ENCODE peak calls at places on chromosomes 3 and 15, in four cellular contexts. Z is GM23248; R is neural progenitor cell; J is CD8-positive, alpha-beta memory T cell. B is an unnamed sample. For H3K36me3, the result is how much of the 10 kb centered on the place peaks cover.

GRCh38 chr3:377158-377561 is 180.6 kb downstream of the CHL1 start:
- DNase-seq in Z (peak), R (peak), J (no peak), B (no peak)

GRCh38 chr3:15368561-15369135 is 36.3 kb upstream of the SH3BP5 start:
- DNase-seq in Z (no peak), R (no peak), J (no peak), B (no peak)

GRCh38 chr3:24129549-24129948 is 184.5 kb downstream of the NR1D2 start:
- DNase-seq in Z (no peak), R (peak), J (no peak), B (peak)

GRCh38 chr3:56975562-56975961 is 84.9 kb upstream of the SPATA12 start:
- DNase-seq in Z (peak), R (no peak), J (no peak), B (no peak)

GRCh38 chr3:37052860-37053259 is 59.5 kb downstream of the MLH1 start:
- DNase-seq in Z (no peak), R (no peak), J (no peak), B (no peak)

GRCh38 chr15:58064119-58065010 is 1.1 kb downstream of the ALDH1A2 start:
- DNase-seq in Z (peak), R (peak), J (no peak), B (no peak)

GRCh38 chr3:23999012-23999641 is 54.0 kb downstream of the NR1D2 start:
- DNase-seq in Z (peak), R (peak), J (peak), B (peak)

GRCh38 chr3:44277925-44278324 is 36.2 kb downstream of the TOPAZ1 start:
- DNase-seq in Z (no peak), R (no peak), J (no peak), B (no peak)

GRCh38 chr3:75078290-75078689 is 463.8 kb upstream of the CNTN3 start:
- DNase-seq in Z (no peak), R (no peak), J (no peak), B (no peak)

GRCh38 chr3:11221818-11222217 is 50.4 kb upstream of the ATG7 start:
- DNase-seq in Z (no peak), R (no peak), J (no peak), B (no peak)

GRCh38 chr3:128849776-128850542 is 29.5 kb upstream of the ACAD9 start:
- DNase-seq in Z (peak), R (peak), J (no peak), B (no peak)

GRCh38 chr15:80999623-81000036 is 1.1 kb upstream of the TLNRD1 start:
- DNase-seq in Z (no peak), R (no peak), J (peak), B (no peak)

GRCh38 chr15:41656188-41656587 is 4.0 kb upstream of the MGA start:
- DNase-seq in Z (no peak), R (no peak), J (no peak), B (peak)

GRCh38 chr3:53885239-53885638 is 3.3 kb upstream of the ACTR8 start:
- DNase-seq in Z (no peak), R (no peak), J (no peak), B (no peak)
- H3K36me3 ChIP-seq in Z (under half), R (under half), J (under half), B (under half)

GRCh38 chr3:126268866-126269265 is 88.3 kb downstream of the KLF15 start:
- DNase-seq in Z (no peak), R (no peak), J (no peak), B (no peak)

GRCh38 chr3:126266291-126266840 is 86.0 kb upstream of the ALDH1L1 start:
- DNase-seq in Z (peak), R (peak), J (no peak), B (no peak)

GRCh38 chr3:126267976-126268615 is 87.7 kb upstream of the ALDH1L1 start:
- DNase-seq in Z (no peak), R (no peak), J (no peak), B (no peak)

GRCh38 chr3:126266850-126267168 is 86.4 kb upstream of the ALDH1L1 start:
- DNase-seq in Z (no peak), R (no peak), J (no peak), B (no peak)

DNA sequence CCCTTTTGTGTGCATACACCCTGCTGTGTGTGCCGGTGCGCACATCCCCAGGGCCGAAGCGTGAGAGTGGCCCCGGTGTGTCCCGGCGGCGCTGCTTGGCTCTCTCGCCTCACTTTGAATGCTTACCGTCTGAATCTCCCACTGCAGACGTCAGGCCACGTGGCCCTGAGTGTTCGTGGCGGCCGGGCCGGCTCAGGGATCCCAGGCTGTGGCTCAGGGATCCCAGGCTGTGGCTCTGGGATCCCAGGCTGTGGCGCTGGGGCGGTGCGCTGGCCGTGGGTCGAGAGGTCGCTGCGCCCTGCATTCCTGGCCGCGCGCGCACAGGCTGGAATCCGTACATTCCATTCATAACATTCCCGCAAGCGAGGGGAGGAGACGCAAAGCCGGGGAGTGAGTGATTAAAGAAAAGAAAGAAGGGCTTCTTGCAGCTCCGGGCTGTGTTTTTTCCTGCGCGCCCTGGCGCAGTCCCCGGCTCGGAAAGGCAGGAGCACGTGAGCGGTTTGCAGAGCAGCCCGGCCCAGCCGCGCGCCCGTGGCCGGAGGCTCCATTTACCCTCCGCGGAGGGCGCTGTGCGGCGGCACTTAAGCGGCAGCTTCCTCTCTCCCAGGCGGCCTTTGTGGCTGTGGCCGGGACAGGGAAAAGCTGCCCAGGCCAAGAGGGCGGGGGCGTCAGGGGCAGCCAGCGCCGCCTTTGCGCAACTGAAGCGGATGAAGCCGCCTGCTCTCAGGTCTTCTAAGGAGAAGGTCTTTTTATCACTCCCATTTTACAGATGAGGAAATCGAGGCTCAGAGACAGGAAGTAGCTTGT is 87.0 kb upstream of the ALDH1L1 start:
- DNase-seq in Z (peak), R (peak), J (no peak), B (peak)
- H3K4me3 ChIP-seq in Z (peak), R (peak), J (no peak), B (peak)

DNA sequence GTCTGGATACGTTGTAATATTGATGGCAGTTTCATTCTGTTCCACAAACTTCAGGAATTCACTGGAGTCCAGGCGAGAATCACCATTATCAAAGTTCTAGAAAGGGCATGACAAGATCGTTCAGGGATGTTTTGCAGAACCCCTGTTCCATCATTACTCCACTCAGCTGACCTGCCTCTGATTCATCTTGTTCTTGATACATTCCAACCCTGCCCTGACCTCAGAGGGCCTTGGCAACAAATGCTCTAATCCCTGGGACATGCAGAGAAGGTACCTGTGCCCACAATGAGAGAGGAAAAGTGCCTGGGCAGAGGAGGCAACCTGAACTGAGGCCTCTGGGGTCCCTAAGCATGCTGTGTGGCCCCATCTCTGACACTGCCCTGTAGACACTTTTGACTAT is 45.9 kb downstream of the FSTL1 start:
- DNase-seq in Z (peak), R (no peak), J (no peak), B (no peak)
- H3K36me3 ChIP-seq in Z (half or more), R (under half), J (under half), B (half or more)

DNA sequence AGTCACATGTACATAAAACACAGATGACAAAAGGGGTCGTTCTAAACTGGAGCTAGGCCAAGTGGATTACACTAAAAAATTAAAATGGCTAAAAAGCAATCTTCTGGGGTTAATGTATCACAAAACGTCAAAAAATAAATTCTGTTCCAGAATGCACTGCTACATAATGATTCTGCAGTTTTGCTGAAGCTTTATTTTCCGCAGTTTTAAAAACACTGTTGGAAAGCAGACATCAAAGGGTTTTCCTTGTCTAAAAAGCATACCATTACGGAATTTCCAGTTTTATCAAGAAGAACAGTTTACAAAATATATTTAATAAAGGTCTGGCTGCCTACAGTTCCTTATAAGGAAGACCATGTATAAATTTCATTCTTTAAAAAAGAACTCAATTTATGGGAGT is 1.4 kb downstream of the DMXL2 start:
- DNase-seq in Z (no peak), R (no peak), J (no peak), B (no peak)
- H3K4me3 ChIP-seq in Z (peak), R (peak), J (no peak), B (peak)